ENCODE peak calls at places on chromosome 3, in four cellular contexts. Y, A, H and F are unnamed samples. For H3K9me3, the result is how much of the 10 kb centered on the place peaks cover.

GRCh38 chr3:56219894-56220805 is 248.1 kb downstream of the ERC2 start:
- DNase-seq in H (no peak), A (no peak), Y (no peak), F (no peak)

GRCh38 chr3:183653209-183654064 is 18.0 kb downstream of the KLHL24 start:
- DNase-seq in Y (no peak), H (no peak), A (no peak), F (no peak)

GRCh38 chr3:73010158-73010557 is 13.5 kb downstream of the PPP4R2 start:
- DNase-seq in Y (no peak), A (no peak), H (no peak), F (no peak)

GRCh38 chr3:123068227-123069020 is 1.6 kb downstream of the PDIA5 start:
- DNase-seq in Y (no peak), H (no peak), A (no peak), F (no peak)

GRCh38 chr3:100813828-100814227 is 104.5 kb downstream of the TFG start:
- DNase-seq in Y (no peak), A (no peak), H (no peak), F (no peak)

GRCh38 chr3:133880886-133881455 is 14.7 kb downstream of the RAB6B start:
- DNase-seq in A (no peak), Y (no peak), H (no peak), F (no peak)

GRCh38 chr3:40995271-40995670 is 204.0 kb upstream of the CTNNB1 start:
- DNase-seq in Y (no peak), H (no peak), A (no peak), F (no peak)

GRCh38 chr3:39138804-39139415 is 14.5 kb downstream of the CSRNP1 start:
- DNase-seq in Y (no peak), A (peak), H (no peak), F (no peak)

GRCh38 chr3:17645074-17645698 is 97.2 kb downstream of the TBC1D5 start:
- DNase-seq in A (no peak), H (no peak), Y (peak), F (no peak)

GRCh38 chr3:69579527-69580165 is 159.6 kb upstream of the MITF start:
- DNase-seq in A (no peak), Y (no peak), H (no peak), F (no peak)

GRCh38 chr3:105458518-105459215 is 92.0 kb downstream of the ALCAM start:
- DNase-seq in H (no peak), A (no peak), Y (no peak), F (no peak)

GRCh38 chr3:196896229-196896628 is 28.5 kb downstream of the SENP5 start:
- DNase-seq in A (no peak), H (no peak), Y (no peak), F (no peak)

GRCh38 chr3:138331143-138331894 is 1.7 kb upstream of the NME9 start:
- DNase-seq in H (no peak), A (no peak), Y (no peak), F (no peak)

GRCh38 chr3:16079519-16079918 is 95.0 kb upstream of the GALNT15 start:
- DNase-seq in A (no peak), Y (no peak), H (no peak), F (no peak)
- H3K9me3 ChIP-seq in A (under half), Y (under half), H (under half), F (under half)

GRCh38 chr3:13812039-13812438 is 67.8 kb downstream of the WNT7A start:
- DNase-seq in Y (no peak), A (no peak), H (no peak), F (no peak)
- H3K9me3 ChIP-seq in Y (under half), A (under half), H (under half), F (under half)

GRCh38 chr3:58899953-58900298 is 149.9 kb downstream of the CFAP20DC start:
- DNase-seq in Y (no peak), A (no peak), H (no peak), F (no peak)

GRCh38 chr3:58898513-58898912 is 151.3 kb downstream of the CFAP20DC start:
- DNase-seq in H (no peak), Y (no peak), A (no peak), F (no peak)

GRCh38 chr3:58900372-58900771 is 149.5 kb downstream of the CFAP20DC start:
- DNase-seq in Y (no peak), A (no peak), H (no peak), F (no peak)

GRCh38 chr3:58899159-58899952 is 150.5 kb downstream of the CFAP20DC start:
- DNase-seq in H (no peak), A (peak), Y (no peak), F (peak)
- H3K9me3 ChIP-seq in H (under half), A (under half), Y (under half), F (under half)

GRCh38 chr3:125443923-125444322 is 68.8 kb upstream of the ZNF148 start:
- DNase-seq in H (no peak), A (no peak), Y (no peak), F (no peak)
- H3K9me3 ChIP-seq in H (under half), A (under half), Y (under half), F (under half)